ENCODE peak calls at places on chromosomes 1 and 21, in eight cellular contexts. S, T, A, Z, Q, J, I and N are unnamed samples.

GRCh38 chr1:17201201-17202021 is 3.5 kb upstream of the PADI1 start:
- DNase-seq in Q (no peak), Z (peak; percentile 41), I (peak; percentile 13), J (peak; percentile 60), S (no peak), A (no peak), T (peak; percentile 63), N (peak; percentile 36)

GRCh38 chr1:34806396-34806795 is 13.6 kb downstream of the GJA4 start:
- DNase-seq in A (no peak), Q (no peak), S (peak; percentile 50), Z (no peak), T (no peak), I (no peak), J (no peak), N (no peak)

GRCh38 chr1:196367838-196368237 is 240.4 kb downstream of the KCNT2 start:
- DNase-seq in A (no peak), J (no peak), Q (no peak), Z (no peak), I (no peak), S (no peak), T (no peak), N (no peak)

GRCh38 chr1:6625579-6626149 is 996 bp downstream of the THAP3 start:
- DNase-seq in A (no peak), I (no peak), S (peak; percentile 71), T (peak; percentile 14), Q (no peak), Z (no peak), J (no peak), N (no peak)

GRCh38 chr1:113811353-113811887 is 856 bp downstream of the RSBN1 start:
- DNase-seq in J (no peak), S (peak; percentile 22), A (peak; percentile 59), I (no peak), Z (no peak), Q (no peak), T (peak; percentile 18), N (no peak)

GRCh38 chr1:147243228-147243685 is 773 bp downstream of the CHD1L start:
- DNase-seq in T (no peak), Q (no peak), A (no peak), J (no peak), S (peak; percentile 86), Z (no peak), I (no peak), N (peak; percentile 57)

GRCh38 chr1:39394598-39394997 is 96.8 kb upstream of the BMP8A start:
- DNase-seq in Z (no peak), S (no peak), A (no peak), Q (no peak), T (no peak), I (no peak), J (peak; percentile 80), N (no peak)

GRCh38 chr1:155513300-155513926 is 49.2 kb downstream of the ASH1L start:
- DNase-seq in Q (no peak), S (peak; percentile 79), I (no peak), Z (no peak), J (no peak), T (no peak), A (no peak), N (no peak)

GRCh38 chr1:107474877-107475612 is 334.2 kb downstream of the NTNG1 start:
- DNase-seq in A (no peak), I (no peak), T (no peak), Q (no peak), J (no peak), Z (no peak), S (peak; percentile 2), N (no peak)

GRCh38 chr1:119988316-119989067 is 81.0 kb downstream of the NOTCH2 start:
- DNase-seq in S (peak; percentile 66), A (no peak), I (no peak), Z (no peak), J (no peak), Q (no peak), T (no peak), N (no peak)

GRCh38 chr21:39093526-39093925 is 89.7 kb downstream of the PSMG1 start:
- DNase-seq in I (no peak), Z (no peak), J (no peak), S (no peak), T (no peak), Q (no peak), A (no peak), N (no peak)

GRCh38 chr1:236407059-236407458 is 13.0 kb downstream of the EDARADD start:
- DNase-seq in T (no peak), J (no peak), A (no peak), Q (no peak), I (no peak), Z (no peak), S (no peak), N (no peak)

GRCh38 chr1:12153181-12153785 is 13.5 kb upstream of the TNFRSF1B start:
- DNase-seq in Q (no peak), A (no peak), T (no peak), Z (peak; percentile 68), S (peak; percentile 88), I (peak; percentile 83), J (peak; percentile 73), N (peak; percentile 83)
- H3K27ac ChIP-seq in Q (no peak overlapping the region), A (no peak overlapping the region), T (no peak overlapping the region), Z (peak overlapping the region; percentile 57), S (peak overlapping the region; percentile 82), I (peak overlapping the region; percentile 29), J (peak overlapping the region; percentile 51), N (peak overlapping the region; percentile 77)

GRCh38 chr1:1407957-1408318 is 845 bp upstream of the MRPL20 start:
- DNase-seq in A (no peak), Z (no peak), T (no peak), J (no peak), S (no peak), I (no peak), Q (no peak), N (no peak)

GRCh38 chr1:1406101-1406820 is 832 bp downstream of the MRPL20 start:
- DNase-seq in J (no peak), T (no peak), A (no peak), Z (peak; percentile 52), I (peak; percentile 63), S (no peak), Q (no peak), N (no peak)

GRCh38 chr1:1406821-1407100 is 332 bp downstream of the MRPL20 start:
- DNase-seq in J (no peak), Z (no peak), A (no peak), Q (no peak), T (no peak), I (no peak), S (no peak), N (no peak)

GRCh38 chr1:1403543-1404112 is 3.5 kb downstream of the MRPL20 start:
- DNase-seq in S (no peak), I (no peak), Q (no peak), Z (no peak), A (no peak), T (no peak), J (no peak), N (no peak)

DNA sequence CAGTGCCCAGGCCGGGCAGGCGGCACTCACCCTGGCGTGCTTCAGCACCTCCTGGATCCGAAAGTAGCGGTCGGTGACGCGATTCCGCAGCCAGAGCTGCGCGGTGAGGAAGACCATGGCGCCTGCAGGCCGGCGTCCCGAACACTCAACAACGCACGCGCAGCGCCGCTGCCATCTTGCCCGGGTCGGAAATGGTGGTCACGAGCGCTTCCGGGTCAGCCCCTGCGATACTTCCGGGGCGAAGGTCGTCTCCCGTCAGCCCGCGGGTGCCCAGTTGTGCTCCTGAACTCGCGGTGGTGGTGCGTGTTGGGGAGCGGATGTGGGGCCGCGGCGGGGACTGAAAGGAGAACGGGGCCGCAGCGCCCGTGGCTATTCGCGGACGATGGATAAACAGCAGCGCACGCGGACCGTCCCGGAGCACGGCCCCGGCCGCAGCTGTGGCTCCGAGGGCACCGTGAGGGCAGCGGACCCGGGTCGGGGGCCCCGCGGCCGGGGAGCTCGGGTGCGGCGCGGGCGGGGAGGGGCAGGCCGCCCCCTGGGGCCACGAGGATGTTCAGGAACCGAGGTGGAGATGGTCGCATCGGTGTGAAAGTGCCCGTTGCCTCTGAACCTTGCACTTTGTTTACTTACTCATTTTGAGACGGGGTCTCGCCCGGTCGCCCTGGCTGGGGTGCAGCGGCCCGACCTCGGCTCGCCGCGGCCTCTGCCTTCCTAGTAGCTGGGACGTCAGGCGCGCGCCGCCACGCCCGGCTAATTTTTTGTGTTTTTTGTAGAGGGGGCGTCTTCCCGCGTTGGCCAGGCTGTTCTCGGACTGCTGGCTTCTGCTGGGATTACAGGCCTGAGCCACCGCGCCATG is at the start of gene MRPL20:
- DNase-seq in Q (no peak), I (peak; percentile 96), A (peak; percentile 93), J (peak; percentile 96), T (peak; percentile 87), S (peak; percentile 86), Z (peak; percentile 98), N (peak; percentile 98)
- H3K27ac ChIP-seq in Q (peak within 1 kb of the TSS; percentile 96), I (peak within 1 kb of the TSS; percentile 81), A (peak within 1 kb of the TSS; percentile 35), J (peak within 1 kb of the TSS; percentile 93), T (peak within 1 kb of the TSS; percentile 100), S (peak within 1 kb of the TSS; percentile 80), Z (peak within 1 kb of the TSS; percentile 83), N (peak within 1 kb of the TSS; percentile 93)

GRCh38 chr21:25509862-25510261 is 97.4 kb downstream of the MRPL39 start:
- DNase-seq in I (no peak), S (no peak), J (no peak), Q (no peak), Z (no peak), T (no peak), A (no peak), N (no peak)
- H3K27ac ChIP-seq in I (no peak overlapping the region), S (no peak overlapping the region), J (no peak overlapping the region), Q (no peak overlapping the region), Z (no peak overlapping the region), T (no peak overlapping the region), A (no peak overlapping the region), N (no peak overlapping the region)

DNA sequence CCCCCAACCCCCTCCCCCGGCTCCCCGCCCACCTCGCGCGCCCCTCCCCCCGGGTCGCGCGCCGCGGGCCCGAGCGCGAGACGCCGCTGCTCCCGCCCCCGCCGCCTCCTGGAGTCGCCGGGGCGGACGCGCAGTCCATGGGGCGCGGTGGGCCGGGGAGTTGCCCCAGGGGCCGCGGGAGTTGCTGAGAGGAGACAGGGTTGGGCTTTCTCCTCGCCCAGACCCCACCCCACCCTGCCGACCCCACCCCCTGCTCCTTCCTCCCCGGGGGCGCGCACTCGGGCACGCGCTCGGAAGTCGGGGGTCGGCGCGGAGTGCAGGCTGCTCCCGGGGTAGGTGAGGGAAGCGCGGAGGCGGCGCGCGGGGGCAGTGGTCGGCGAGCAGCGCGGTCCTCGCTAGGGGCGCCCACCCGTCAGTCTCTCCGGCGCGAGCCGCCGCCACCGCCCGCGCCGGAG is at the start of gene LAMC1:
- DNase-seq in Q (no peak), I (peak; percentile 84), A (peak; percentile 72), J (no peak), S (peak; percentile 80), T (peak; percentile 88), Z (peak; percentile 93), N (peak; percentile 74)
- H3K27ac ChIP-seq in Q (peak within 1 kb of the TSS; percentile 96), I (peak within 1 kb of the TSS; percentile 99), A (peak within 1 kb of the TSS; percentile 92), J (no peak within 1 kb of the TSS), S (peak within 1 kb of the TSS; percentile 84), T (peak within 1 kb of the TSS; percentile 100), Z (peak within 1 kb of the TSS; percentile 100), N (peak within 1 kb of the TSS; percentile 98)